ENCODE peak calls at places on chromosome 1, in six cellular contexts. J is dorsolateral prefrontal cortex, V is heart left ventricle, X is lower lobe of right lung, S is cardiac muscle cell, D is HepG2. B is an unnamed sample.

GRCh38 chr1:27161594-27161993 is 6.7 kb upstream of the SLC9A1 start:
- DNase-seq in S (no peak), J (no peak), V (no peak), X (no peak), D (no peak), B (no peak)

GRCh38 chr1:248611883-248612282 is 14.4 kb upstream of the OR2T10 start:
- DNase-seq in D (no peak), S (no peak), X (no peak), V (no peak), J (no peak), B (no peak)

GRCh38 chr1:35598895-35599294 is 25.8 kb downstream of the TFAP2E start:
- DNase-seq in X (no peak), D (no peak), S (no peak), V (no peak), J (no peak), B (no peak)

GRCh38 chr1:110059133-110059863 is 11.2 kb downstream of the ALX3 start:
- DNase-seq in X (no peak), S (peak), D (no peak), J (no peak), V (no peak), B (no peak)

GRCh38 chr1:244730153-244730933 is 77.4 kb downstream of the DESI2 start:
- DNase-seq in X (peak), D (no peak), S (peak), V (peak), J (peak), B (no peak)

GRCh38 chr1:75707191-75707590 is 17.3 kb upstream of the ACADM start:
- DNase-seq in V (no peak), X (no peak), J (no peak), D (peak), S (no peak), B (no peak)

GRCh38 chr1:226873771-226874578 is 3.6 kb downstream of the PSEN2 start:
- DNase-seq in S (no peak), D (no peak), J (no peak), X (peak), V (no peak), B (no peak)

GRCh38 chr1:162069334-162070093 is at the start of gene NOS1AP:
- DNase-seq in X (peak), J (peak), V (peak), S (peak), D (peak), B (peak)

GRCh38 chr1:22461678-22462527 is 10.3 kb downstream of the ZBTB40 start:
- DNase-seq in D (no peak), X (no peak), V (no peak), S (no peak), J (no peak), B (no peak)

GRCh38 chr1:8423134-8423701 is 105.3 kb downstream of the SLC45A1 start:
- DNase-seq in J (no peak), D (no peak), V (peak), S (no peak), X (peak), B (peak)

GRCh38 chr1:155773221-155773620 is 83.8 kb downstream of the GON4L start:
- DNase-seq in D (no peak), V (no peak), J (no peak), S (no peak), X (no peak), B (no peak)

GRCh38 chr1:16183157-16183556 is 27.3 kb upstream of the EPHA2 start:
- DNase-seq in D (no peak), V (no peak), J (no peak), S (peak), X (peak), B (no peak)

GRCh38 chr1:164647211-164647610 is 88.2 kb downstream of the PBX1 start:
- DNase-seq in V (no peak), J (no peak), S (no peak), X (no peak), D (no peak), B (no peak)

GRCh38 chr1:145997156-145998023 is 1.0 kb upstream of the TXNIP start:
- DNase-seq in J (no peak), D (peak), V (peak), S (no peak), X (peak), B (peak)

GRCh38 chr1:203048555-203049051 is 22.3 kb downstream of the PPFIA4 start:
- DNase-seq in X (no peak), S (no peak), V (no peak), D (peak), J (no peak), B (no peak)

GRCh38 chr1:156342556-156342955 is 4.2 kb downstream of the TSACC start:
- DNase-seq in J (no peak), X (no peak), V (no peak), D (no peak), S (no peak), B (no peak)

GRCh38 chr1:29471487-29472313 is 235.4 kb downstream of the PTPRU start:
- DNase-seq in X (no peak), S (no peak), J (no peak), D (peak), V (no peak), B (no peak)

GRCh38 chr1:32828341-32828740 is 10.9 kb downstream of the S100PBP start:
- DNase-seq in S (peak), X (no peak), V (no peak), D (peak), J (no peak), B (no peak)

GRCh38 chr1:24102966-24103365 is 9.0 kb downstream of the MYOM3 start:
- DNase-seq in X (peak), J (no peak), S (no peak), V (peak), D (no peak), B (no peak)

GRCh38 chr1:241810769-241811402 is 37.1 kb upstream of the EXO1 start:
- DNase-seq in V (no peak), D (no peak), X (no peak), J (no peak), S (no peak), B (no peak)

GRCh38 chr1:219413523-219413922 is 199.4 kb downstream of the ZC3H11B start:
- DNase-seq in D (no peak), J (no peak), V (no peak), X (no peak), S (no peak), B (no peak)

DNA sequence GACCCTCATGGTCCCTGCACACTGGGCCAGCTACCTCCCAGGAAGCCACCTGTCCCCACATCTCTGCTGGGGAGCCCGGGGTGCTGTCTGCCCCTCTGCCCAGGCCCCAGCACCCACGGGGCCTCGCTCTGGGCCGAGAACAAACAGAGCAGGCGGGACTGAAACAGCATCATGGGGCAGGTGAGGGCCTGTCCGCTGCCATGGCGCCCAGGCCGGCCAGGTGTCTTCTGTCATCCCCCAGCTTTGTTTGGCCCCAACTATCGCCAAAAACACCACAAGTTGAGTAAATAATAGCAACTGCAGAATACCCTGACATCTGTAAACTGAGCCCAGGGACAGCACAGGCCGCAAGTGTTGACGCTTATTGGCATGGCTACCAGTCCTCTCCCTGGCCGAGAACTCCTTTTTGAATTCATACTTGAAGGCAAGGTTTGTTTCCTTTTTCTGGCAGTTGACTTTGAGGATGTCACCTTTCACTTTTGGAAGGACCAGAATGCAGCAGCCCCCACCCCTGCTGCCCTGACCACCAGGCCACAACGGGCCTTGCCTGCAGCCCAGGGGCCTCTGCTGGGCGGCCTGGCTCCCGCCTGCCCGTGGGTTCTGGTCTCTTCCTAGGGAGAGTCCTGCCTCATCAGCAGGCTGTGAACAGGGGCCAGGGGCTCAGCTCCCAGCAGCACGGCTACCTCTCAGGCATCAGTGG is 152.7 kb downstream of the CASZ1 start:
- DNase-seq in X (no peak), J (no peak), D (no peak), S (no peak), V (no peak), B (no peak)
- H3K27ac ChIP-seq in X (peak), J (peak), D (no peak), S (no peak), V (peak), B (no peak)

GRCh38 chr1:160133990-160134770 is 17.2 kb upstream of the ATP1A4 start:
- DNase-seq in J (no peak), S (no peak), X (no peak), V (no peak), D (no peak), B (no peak)
- H3K27ac ChIP-seq in J (peak), S (no peak), X (no peak), V (no peak), D (no peak), B (no peak)

GRCh38 chr1:234704106-234704887 is 94.3 kb upstream of the IRF2BP2 start:
- DNase-seq in D (no peak), J (no peak), V (no peak), S (no peak), X (no peak), B (no peak)
- H3K27ac ChIP-seq in D (no peak), J (no peak), V (no peak), S (no peak), X (no peak), B (no peak)

DNA sequence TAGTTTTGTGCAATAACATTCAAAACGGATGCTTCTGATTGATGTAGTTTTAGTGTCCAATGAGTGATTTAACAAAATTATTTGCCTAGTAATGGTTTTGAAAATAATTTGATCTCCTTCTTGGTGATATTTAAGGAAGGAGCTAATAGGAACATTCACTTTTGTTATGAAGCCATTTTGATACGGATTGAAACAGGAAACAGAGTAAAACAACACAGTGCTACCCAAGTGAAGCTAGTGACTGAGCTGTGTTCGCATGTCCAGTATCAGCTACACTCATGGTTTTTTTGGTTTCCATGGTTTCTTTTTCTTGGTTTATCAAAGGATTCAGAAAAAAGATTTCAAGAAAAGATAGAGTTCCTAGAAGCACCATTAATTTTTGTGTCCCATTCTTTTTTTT is 40.1 kb upstream of the PLEKHO1 start:
- DNase-seq in J (no peak), D (no peak), S (no peak), V (no peak), X (no peak), B (no peak)
- H3K27ac ChIP-seq in J (no peak), D (no peak), S (no peak), V (no peak), X (peak), B (no peak)

GRCh38 chr1:236013330-236013729 is 51.6 kb downstream of the NID1 start:
- DNase-seq in V (no peak), X (no peak), S (no peak), J (no peak), D (no peak), B (no peak)

GRCh38 chr1:236016083-236016482 is 48.8 kb downstream of the NID1 start:
- DNase-seq in X (no peak), J (no peak), V (peak), D (no peak), S (peak), B (no peak)

GRCh38 chr1:236018885-236019453 is 45.9 kb downstream of the NID1 start:
- DNase-seq in V (peak), D (no peak), X (no peak), J (no peak), S (peak), B (no peak)

GRCh38 chr1:236016782-236017400 is 48.0 kb downstream of the NID1 start:
- DNase-seq in V (no peak), X (no peak), S (no peak), D (no peak), J (no peak), B (no peak)

GRCh38 chr1:236015539-236015938 is 49.4 kb downstream of the NID1 start:
- DNase-seq in V (no peak), X (no peak), J (no peak), D (no peak), S (no peak), B (no peak)
- H3K27ac ChIP-seq in V (peak), X (peak), J (peak), D (no peak), S (no peak), B (no peak)

DNA sequence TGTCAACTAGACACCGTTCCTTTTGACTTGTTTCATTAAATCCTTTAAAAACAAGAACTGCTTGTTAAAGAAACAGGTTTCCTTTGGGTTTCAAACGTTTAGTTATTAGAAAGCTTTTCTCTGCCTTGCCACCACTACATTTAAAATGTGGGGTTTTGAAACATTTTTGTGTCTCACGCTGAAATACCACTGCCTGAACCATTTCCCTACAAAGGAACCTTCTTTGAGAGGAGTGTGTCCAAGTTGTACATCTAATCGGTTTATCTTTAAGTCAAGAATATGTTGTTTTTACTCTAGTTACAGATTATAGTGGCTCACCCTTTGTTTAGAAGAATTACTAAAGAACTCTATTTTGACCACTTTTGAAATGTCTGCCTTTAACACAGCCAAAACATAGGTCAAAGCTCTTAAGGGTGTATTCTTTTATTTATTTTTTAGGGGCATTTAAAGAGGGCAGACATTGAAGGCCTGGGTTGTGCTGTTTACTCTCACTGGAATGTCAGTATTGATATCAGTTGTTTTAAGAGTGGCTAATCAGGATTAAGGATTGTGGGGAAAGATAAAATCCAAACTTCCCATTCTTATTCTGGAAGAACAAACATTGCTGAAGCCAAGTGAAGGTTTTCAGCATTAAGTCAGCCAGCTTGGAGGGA is 143.4 kb downstream of the GALNT2 start:
- DNase-seq in X (no peak), V (no peak), J (no peak), S (peak), D (no peak), B (no peak)
- H3K27ac ChIP-seq in X (peak), V (peak), J (peak), S (no peak), D (no peak), B (peak)

DNA sequence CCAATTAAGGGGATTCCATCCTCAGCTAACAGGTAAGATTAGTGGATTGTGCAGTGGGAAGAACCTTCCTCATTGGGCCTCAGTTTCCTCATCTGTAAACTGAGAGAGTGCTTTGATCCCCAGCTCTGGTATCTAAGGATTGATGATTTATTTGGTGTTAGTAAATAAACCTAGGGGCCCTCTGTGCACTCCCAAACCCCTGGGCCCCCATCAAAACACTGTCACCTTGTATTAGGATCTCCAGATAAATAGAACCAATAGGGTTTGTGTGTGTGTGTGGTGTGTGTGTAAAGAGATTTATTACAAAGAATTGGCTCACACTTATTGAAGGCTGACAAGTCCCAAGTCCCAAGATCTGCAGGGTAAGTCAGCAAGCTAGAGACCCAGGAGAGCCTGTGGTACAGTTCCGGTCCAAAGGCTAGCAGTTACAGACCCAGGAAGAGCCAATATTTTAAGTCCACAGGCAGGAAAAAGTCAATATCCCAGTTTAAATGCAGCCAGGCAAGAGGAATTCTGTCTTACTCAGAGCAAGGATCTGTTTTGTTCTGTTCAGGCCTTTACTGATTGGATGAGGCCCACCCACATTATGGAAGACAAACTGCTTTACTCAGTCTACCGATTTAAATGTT is 11.0 kb upstream of the ELK4 start:
- DNase-seq in V (no peak), S (no peak), J (no peak), D (peak), X (no peak), B (no peak)
- H3K27ac ChIP-seq in V (no peak), S (no peak), J (no peak), D (peak), X (no peak), B (no peak)

GRCh38 chr1:180836414-180836813 is 76.3 kb upstream of the KIAA1614 start:
- DNase-seq in S (no peak), X (no peak), V (no peak), D (no peak), J (no peak), B (no peak)
- H3K27ac ChIP-seq in S (no peak), X (no peak), V (no peak), D (no peak), J (no peak), B (no peak)

GRCh38 chr1:107789817-107790609 is 175.0 kb downstream of the VAV3 start:
- DNase-seq in S (no peak), J (no peak), D (no peak), V (no peak), X (no peak), B (no peak)

GRCh38 chr1:107785506-107786213 is 179.3 kb downstream of the VAV3 start:
- DNase-seq in S (no peak), V (no peak), J (no peak), D (no peak), X (no peak), B (no peak)

GRCh38 chr1:107787299-107787698 is 177.7 kb downstream of the VAV3 start:
- DNase-seq in S (no peak), V (no peak), D (no peak), J (no peak), X (no peak), B (no peak)

GRCh38 chr1:107788189-107788588 is 176.8 kb downstream of the VAV3 start:
- DNase-seq in J (no peak), D (no peak), X (no peak), S (no peak), V (no peak), B (no peak)

GRCh38 chr1:107786214-107786842 is 178.7 kb downstream of the VAV3 start:
- DNase-seq in V (no peak), D (no peak), S (no peak), X (no peak), J (no peak), B (no peak)
- H3K27ac ChIP-seq in V (no peak), D (no peak), S (no peak), X (peak), J (no peak), B (no peak)

B was measured in substantia nigra.